ENCODE peak calls at places on chromosome 9, in four cellular contexts. One of them, this sample, is unnamed.

GRCh38 chr9:134633362-134634142 is 8.1 kb upstream of the COL5A1 start:
- DNase-seq in A549: no peak
- DNase-seq in HepG2: no peak
- DNase-seq in GM12878: no peak
- DNase-seq in this sample: no peak

GRCh38 chr9:7451062-7451461 is 348.5 kb downstream of the DMAC1 start:
- DNase-seq in GM12878: no peak
- DNase-seq in HepG2: no peak
- DNase-seq in A549: no peak
- DNase-seq in this sample: no peak

GRCh38 chr9:134969401-134969800 is 51.7 kb upstream of the FCN1 start:
- DNase-seq in GM12878: no peak
- DNase-seq in A549: no peak
- DNase-seq in HepG2: no peak
- DNase-seq in this sample: no peak

GRCh38 chr9:84955971-84956370 is 286.4 kb downstream of the NTRK2 start:
- DNase-seq in A549: no peak
- DNase-seq in HepG2: no peak
- DNase-seq in GM12878: no peak
- DNase-seq in this sample: no peak

GRCh38 chr9:137545123-137545522 is 5.1 kb downstream of the PNPLA7 start:
- DNase-seq in A549: no peak
- DNase-seq in HepG2: no peak
- DNase-seq in GM12878: no peak
- DNase-seq in this sample: no peak

GRCh38 chr9:69798737-69799136 is 21.9 kb upstream of the CFAP95 start:
- DNase-seq in GM12878: no peak
- DNase-seq in HepG2: peak
- DNase-seq in A549: no peak
- DNase-seq in this sample: no peak

GRCh38 chr9:130454096-130454811 is 9.5 kb downstream of the ASS1 start:
- DNase-seq in HepG2: no peak
- DNase-seq in A549: no peak
- DNase-seq in GM12878: no peak
- DNase-seq in this sample: no peak

GRCh38 chr9:90423661-90424193 is 218.9 kb downstream of the DIRAS2 start:
- DNase-seq in A549: peak
- DNase-seq in GM12878: no peak
- DNase-seq in HepG2: no peak
- DNase-seq in this sample: no peak

GRCh38 chr9:38315085-38315595 is 77.4 kb upstream of the ALDH1B1 start:
- DNase-seq in A549: no peak
- DNase-seq in GM12878: no peak
- DNase-seq in HepG2: no peak
- DNase-seq in this sample: no peak

GRCh38 chr9:109801484-109801883 is 21.5 kb downstream of the PALM2AKAP2 start:
- DNase-seq in A549: no peak
- DNase-seq in GM12878: no peak
- DNase-seq in HepG2: no peak
- DNase-seq in this sample: no peak

GRCh38 chr9:113573303-113573958 is 109.9 kb downstream of the RGS3 start:
- DNase-seq in GM12878: no peak
- DNase-seq in HepG2: no peak
- DNase-seq in A549: no peak
- DNase-seq in this sample: no peak

GRCh38 chr9:93124793-93125192 is 9.3 kb downstream of the NINJ1 start:
- DNase-seq in GM12878: no peak
- DNase-seq in HepG2: no peak
- DNase-seq in A549: no peak
- DNase-seq in this sample: no peak

GRCh38 chr9:16325966-16326365 is 544.5 kb downstream of the BNC2 start:
- DNase-seq in A549: no peak
- DNase-seq in HepG2: no peak
- DNase-seq in GM12878: no peak
- DNase-seq in this sample: no peak

GRCh38 chr9:89249001-89249400 is 62.0 kb upstream of the CKS2 start:
- DNase-seq in GM12878: no peak
- DNase-seq in HepG2: no peak
- DNase-seq in A549: no peak
- DNase-seq in this sample: no peak

GRCh38 chr9:38066907-38067610 is 2.0 kb downstream of the SHB start:
- DNase-seq in HepG2: no peak
- DNase-seq in GM12878: no peak
- DNase-seq in A549: no peak
- DNase-seq in this sample: peak

DNA sequence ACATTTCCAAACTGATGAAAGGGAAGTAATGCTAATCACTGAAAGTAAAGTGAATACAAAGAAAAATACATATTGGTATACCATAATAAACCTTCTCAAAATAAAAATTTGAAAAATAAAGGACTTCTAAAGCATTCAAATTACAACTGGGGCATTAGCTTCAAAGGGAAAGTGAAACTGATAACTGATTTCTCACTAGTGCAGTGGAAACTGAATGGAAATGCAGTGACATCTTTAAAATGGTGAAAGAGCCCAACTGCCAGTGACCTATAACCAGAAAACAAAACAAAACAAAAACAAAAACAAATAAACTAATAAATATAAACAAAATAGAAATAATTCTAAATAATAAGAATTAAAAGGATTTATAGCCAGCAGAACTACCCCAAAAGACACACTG is 297.5 kb upstream of the GRIN3A start:
- DNase-seq in HepG2: no peak
- DNase-seq in A549: no peak
- DNase-seq in GM12878: no peak
- DNase-seq in this sample: no peak
- TF ChIP-seq POLR2AphosphoS2 in HepG2: no peak
- TF ChIP-seq POLR2AphosphoS2 in A549: no peak
- TF ChIP-seq POLR2AphosphoS2 in GM12878: no peak
- TF ChIP-seq POLR2AphosphoS2 in this sample: no peak

DNA sequence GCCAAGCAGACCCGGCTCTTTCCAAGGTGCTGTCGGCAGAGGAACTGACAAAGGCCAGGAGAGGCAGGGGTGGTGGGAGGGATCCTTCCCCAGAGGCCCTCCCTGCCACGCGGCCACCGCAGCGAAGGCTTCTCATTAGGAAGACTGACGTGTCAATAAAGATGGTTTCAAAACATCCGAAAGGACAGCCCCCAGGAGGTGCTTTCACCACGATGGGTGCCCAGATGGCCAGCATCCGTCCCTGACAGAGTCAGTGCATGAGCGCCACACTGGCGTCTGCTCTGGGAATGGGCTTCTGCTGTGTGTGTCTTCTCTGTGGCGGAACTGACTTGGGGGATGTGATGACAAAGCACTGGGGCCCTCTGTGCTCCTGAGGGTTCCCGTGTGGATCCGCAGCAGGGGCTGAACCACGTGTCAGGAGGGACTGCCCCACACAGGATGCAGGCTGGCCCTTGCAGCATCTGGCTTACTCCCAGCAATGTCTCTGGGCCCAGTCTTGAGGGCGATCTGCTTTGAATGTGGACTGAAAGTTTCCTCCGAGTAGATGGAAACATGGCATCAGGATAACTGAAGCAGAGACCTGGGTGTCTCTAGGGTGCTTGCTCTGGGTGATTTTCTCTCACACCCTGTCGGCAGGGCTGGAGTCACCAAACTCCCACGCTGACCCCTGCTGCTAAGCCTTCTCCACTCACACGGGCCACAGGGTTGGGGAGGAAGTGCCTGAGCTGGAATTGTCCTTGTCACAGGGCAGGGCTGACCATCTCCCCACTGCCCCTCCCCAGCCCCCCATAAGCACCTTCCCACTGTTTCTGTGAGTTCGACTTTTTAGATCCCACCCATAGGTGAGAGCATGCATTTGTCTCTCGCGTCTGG is 213.2 kb downstream of the FANCC start:
- DNase-seq in A549: no peak
- DNase-seq in HepG2: no peak
- DNase-seq in GM12878: no peak
- DNase-seq in this sample: no peak
- TF ChIP-seq POLR2AphosphoS2 in A549: no peak
- TF ChIP-seq POLR2AphosphoS2 in HepG2: no peak
- TF ChIP-seq POLR2AphosphoS2 in GM12878: no peak
- TF ChIP-seq POLR2AphosphoS2 in this sample: no peak

GRCh38 chr9:96021616-96022444 is 146.3 kb downstream of the ERCC6L2 start:
- DNase-seq in HepG2: no peak
- DNase-seq in GM12878: no peak
- DNase-seq in A549: no peak
- DNase-seq in this sample: no peak
- TF ChIP-seq POLR2AphosphoS2 in HepG2: no peak
- TF ChIP-seq POLR2AphosphoS2 in GM12878: no peak
- TF ChIP-seq POLR2AphosphoS2 in A549: no peak
- TF ChIP-seq POLR2AphosphoS2 in this sample: no peak

GRCh38 chr9:124615100-124615742 is 108.0 kb upstream of the NR5A1 start:
- DNase-seq in HepG2: no peak
- DNase-seq in A549: no peak
- DNase-seq in GM12878: no peak
- DNase-seq in this sample: no peak

GRCh38 chr9:124616961-124617360 is 109.8 kb upstream of the NR5A1 start:
- DNase-seq in HepG2: no peak
- DNase-seq in A549: no peak
- DNase-seq in GM12878: no peak
- DNase-seq in this sample: no peak

GRCh38 chr9:124605258-124605657 is 98.1 kb upstream of the NR5A1 start:
- DNase-seq in HepG2: no peak
- DNase-seq in A549: no peak
- DNase-seq in GM12878: no peak
- DNase-seq in this sample: no peak

GRCh38 chr9:124613849-124614248 is 106.7 kb upstream of the NR5A1 start:
- DNase-seq in A549: no peak
- DNase-seq in GM12878: no peak
- DNase-seq in HepG2: no peak
- DNase-seq in this sample: no peak

DNA sequence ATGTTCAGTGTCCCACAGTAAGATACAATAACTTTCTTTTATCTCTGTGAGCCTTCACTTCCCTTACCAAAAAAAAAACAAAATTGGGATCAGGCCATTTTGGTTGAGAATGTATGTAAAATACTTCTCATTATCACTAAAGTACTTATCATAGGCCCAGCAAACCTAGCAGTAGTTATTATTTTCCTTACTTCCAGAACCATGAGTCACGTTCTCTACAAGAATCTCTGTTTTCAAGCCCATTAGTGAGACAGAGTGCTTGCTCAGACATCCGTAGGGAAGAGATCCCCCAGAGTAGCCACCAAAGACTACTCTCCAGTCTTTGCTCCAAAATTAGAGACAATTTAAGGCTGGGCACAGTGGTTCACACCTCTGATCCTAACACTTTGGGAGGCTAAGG is 103.9 kb upstream of the NR5A1 start:
- DNase-seq in A549: no peak
- DNase-seq in GM12878: no peak
- DNase-seq in HepG2: no peak
- DNase-seq in this sample: no peak
- TF ChIP-seq POLR2AphosphoS2 in A549: no peak
- TF ChIP-seq POLR2AphosphoS2 in GM12878: no peak
- TF ChIP-seq POLR2AphosphoS2 in HepG2: no peak
- TF ChIP-seq POLR2AphosphoS2 in this sample: no peak

GRCh38 chr9:80175286-80175906 is 603.6 kb downstream of the TLE4 start:
- DNase-seq in GM12878: no peak
- DNase-seq in A549: peak
- DNase-seq in HepG2: peak
- DNase-seq in this sample: peak
- TF ChIP-seq POLR2AphosphoS2 in GM12878: no peak
- TF ChIP-seq POLR2AphosphoS2 in A549: no peak
- TF ChIP-seq POLR2AphosphoS2 in HepG2: no peak
- TF ChIP-seq POLR2AphosphoS2 in this sample: no peak